ENCODE peak calls at places on chromosomes 6 and 20, in eight cellular contexts. One of them, this sample, is unnamed.

GRCh38 chr20:7742479-7742878 is 197.8 kb downstream of the HAO1 start:
- DNase-seq in spleen: no peak
- DNase-seq in right lobe of liver: no peak
- DNase-seq in heart left ventricle: no peak
- DNase-seq in ovary: no peak
- DNase-seq in HCT116: no peak
- DNase-seq in IMR-90: peak
- DNase-seq in body of pancreas: peak
- DNase-seq in this sample: no peak

GRCh38 chr20:43979576-43979975 is 64.9 kb downstream of the TOX2 start:
- DNase-seq in spleen: no peak
- DNase-seq in right lobe of liver: no peak
- DNase-seq in heart left ventricle: no peak
- DNase-seq in ovary: no peak
- DNase-seq in HCT116: no peak
- DNase-seq in IMR-90: no peak
- DNase-seq in body of pancreas: no peak
- DNase-seq in this sample: no peak

GRCh38 chr6:90425161-90425641 is 128.6 kb upstream of the BACH2 start:
- DNase-seq in spleen: no peak
- DNase-seq in right lobe of liver: no peak
- DNase-seq in heart left ventricle: no peak
- DNase-seq in ovary: no peak
- DNase-seq in HCT116: no peak
- DNase-seq in IMR-90: no peak
- DNase-seq in body of pancreas: no peak
- DNase-seq in this sample: no peak

GRCh38 chr20:44976698-44977097 is 10.4 kb downstream of the STK4 start:
- DNase-seq in spleen: no peak
- DNase-seq in right lobe of liver: no peak
- DNase-seq in heart left ventricle: no peak
- DNase-seq in ovary: no peak
- DNase-seq in HCT116: no peak
- DNase-seq in IMR-90: no peak
- DNase-seq in body of pancreas: no peak
- DNase-seq in this sample: no peak

GRCh38 chr6:38567436-38567835 is 72.3 kb downstream of the BTBD9 start:
- DNase-seq in spleen: no peak
- DNase-seq in right lobe of liver: no peak
- DNase-seq in heart left ventricle: peak
- DNase-seq in ovary: peak
- DNase-seq in HCT116: peak
- DNase-seq in IMR-90: peak
- DNase-seq in body of pancreas: peak
- DNase-seq in this sample: peak

GRCh38 chr20:32062776-32063170 is 10.7 kb downstream of the HCK start:
- DNase-seq in spleen: peak
- DNase-seq in right lobe of liver: peak
- DNase-seq in heart left ventricle: peak
- DNase-seq in ovary: no peak
- DNase-seq in HCT116: no peak
- DNase-seq in IMR-90: no peak
- DNase-seq in body of pancreas: no peak
- DNase-seq in this sample: no peak

GRCh38 chr6:15244605-15245360 is 1.1 kb upstream of the JARID2 start:
- DNase-seq in spleen: peak
- DNase-seq in right lobe of liver: peak
- DNase-seq in heart left ventricle: peak
- DNase-seq in ovary: peak
- DNase-seq in HCT116: no peak
- DNase-seq in IMR-90: peak
- DNase-seq in body of pancreas: peak
- DNase-seq in this sample: peak

GRCh38 chr20:13068336-13068735 is 59.6 kb downstream of the SPTLC3 start:
- DNase-seq in spleen: no peak
- DNase-seq in right lobe of liver: no peak
- DNase-seq in heart left ventricle: no peak
- DNase-seq in ovary: no peak
- DNase-seq in HCT116: no peak
- DNase-seq in IMR-90: no peak
- DNase-seq in body of pancreas: no peak
- DNase-seq in this sample: no peak

GRCh38 chr6:81263531-81264168 is 488.8 kb downstream of the TENT5A start:
- DNase-seq in spleen: peak
- DNase-seq in right lobe of liver: no peak
- DNase-seq in heart left ventricle: no peak
- DNase-seq in ovary: no peak
- DNase-seq in HCT116: no peak
- DNase-seq in IMR-90: no peak
- DNase-seq in body of pancreas: no peak
- DNase-seq in this sample: no peak

GRCh38 chr6:28982476-28983266 is 22.4 kb downstream of the ZNF311 start:
- DNase-seq in spleen: no peak
- DNase-seq in right lobe of liver: no peak
- DNase-seq in heart left ventricle: no peak
- DNase-seq in ovary: peak
- DNase-seq in HCT116: no peak
- DNase-seq in IMR-90: peak
- DNase-seq in body of pancreas: no peak
- DNase-seq in this sample: no peak

DNA sequence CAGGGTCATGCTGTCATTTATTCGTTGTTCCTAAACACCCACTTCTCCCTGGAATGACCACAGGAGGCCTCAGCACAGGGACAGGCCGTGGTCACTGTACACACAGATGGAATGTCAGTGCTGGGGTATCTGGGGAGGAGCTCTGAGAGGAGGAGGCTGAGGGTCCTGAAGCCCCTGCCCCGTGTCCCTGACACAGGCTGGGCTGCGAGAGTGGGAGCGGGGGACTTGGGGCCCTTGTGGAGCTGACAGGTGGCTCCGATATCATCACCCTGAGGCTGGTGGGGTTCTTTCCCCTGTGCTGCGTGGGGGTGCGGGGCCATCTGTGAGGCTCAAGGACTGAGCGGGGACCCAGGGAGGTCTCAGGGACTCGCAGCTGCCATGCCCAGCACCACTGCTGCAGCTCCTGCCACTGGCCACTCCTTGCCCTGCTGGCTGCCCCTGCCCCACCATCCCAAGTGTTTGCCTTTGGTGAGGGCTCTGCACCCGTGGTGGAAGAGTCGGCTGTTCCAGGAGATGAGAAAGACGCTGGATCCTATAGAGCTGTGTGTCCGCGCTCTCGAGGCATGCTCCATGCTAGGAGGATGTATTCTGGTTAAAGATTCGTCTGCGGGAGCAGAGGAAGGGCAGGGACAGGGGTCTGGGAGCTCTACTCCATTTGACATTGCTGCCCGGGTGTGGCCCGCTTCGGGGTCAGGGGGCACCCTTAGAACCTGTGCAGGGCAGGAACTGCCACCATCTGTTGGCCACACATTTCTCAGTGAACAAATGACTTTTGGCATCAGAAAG is 18.9 kb downstream of the NPEPL1 start:
- DNase-seq in spleen: no peak
- DNase-seq in right lobe of liver: peak
- DNase-seq in heart left ventricle: peak
- DNase-seq in ovary: no peak
- DNase-seq in HCT116: no peak
- DNase-seq in IMR-90: no peak
- DNase-seq in body of pancreas: peak
- DNase-seq in this sample: peak
- TF ChIP-seq POLR2A in spleen: no peak
- TF ChIP-seq POLR2A in right lobe of liver: no peak
- TF ChIP-seq POLR2A in heart left ventricle: no peak
- TF ChIP-seq POLR2A in ovary: no peak
- TF ChIP-seq POLR2A in HCT116: no peak
- TF ChIP-seq POLR2A in IMR-90: no peak
- TF ChIP-seq POLR2A in body of pancreas: no peak
- TF ChIP-seq POLR2A in this sample: no peak

GRCh38 chr6:54574671-54575070 is 266.4 kb downstream of the TINAG start:
- DNase-seq in spleen: no peak
- DNase-seq in right lobe of liver: no peak
- DNase-seq in heart left ventricle: no peak
- DNase-seq in ovary: no peak
- DNase-seq in HCT116: no peak
- DNase-seq in IMR-90: no peak
- DNase-seq in body of pancreas: no peak
- DNase-seq in this sample: no peak
- H3K27ac ChIP-seq in spleen: no peak
- H3K27ac ChIP-seq in right lobe of liver: no peak
- H3K27ac ChIP-seq in heart left ventricle: no peak
- H3K27ac ChIP-seq in ovary: no peak
- H3K27ac ChIP-seq in HCT116: no peak
- H3K27ac ChIP-seq in IMR-90: no peak
- H3K27ac ChIP-seq in body of pancreas: no peak
- H3K27ac ChIP-seq in this sample: no peak

GRCh38 chr6:126107475-126108121 is 121.3 kb downstream of the TRMT11 start:
- DNase-seq in spleen: no peak
- DNase-seq in right lobe of liver: no peak
- DNase-seq in heart left ventricle: no peak
- DNase-seq in ovary: no peak
- DNase-seq in HCT116: no peak
- DNase-seq in IMR-90: no peak
- DNase-seq in body of pancreas: no peak
- DNase-seq in this sample: no peak

GRCh38 chr6:126113261-126113660 is 126.9 kb downstream of the TRMT11 start:
- DNase-seq in spleen: no peak
- DNase-seq in right lobe of liver: no peak
- DNase-seq in heart left ventricle: no peak
- DNase-seq in ovary: no peak
- DNase-seq in HCT116: no peak
- DNase-seq in IMR-90: no peak
- DNase-seq in body of pancreas: no peak
- DNase-seq in this sample: no peak

GRCh38 chr6:126112171-126112632 is 125.9 kb downstream of the TRMT11 start:
- DNase-seq in spleen: no peak
- DNase-seq in right lobe of liver: no peak
- DNase-seq in heart left ventricle: no peak
- DNase-seq in ovary: no peak
- DNase-seq in HCT116: no peak
- DNase-seq in IMR-90: peak
- DNase-seq in body of pancreas: no peak
- DNase-seq in this sample: no peak

DNA sequence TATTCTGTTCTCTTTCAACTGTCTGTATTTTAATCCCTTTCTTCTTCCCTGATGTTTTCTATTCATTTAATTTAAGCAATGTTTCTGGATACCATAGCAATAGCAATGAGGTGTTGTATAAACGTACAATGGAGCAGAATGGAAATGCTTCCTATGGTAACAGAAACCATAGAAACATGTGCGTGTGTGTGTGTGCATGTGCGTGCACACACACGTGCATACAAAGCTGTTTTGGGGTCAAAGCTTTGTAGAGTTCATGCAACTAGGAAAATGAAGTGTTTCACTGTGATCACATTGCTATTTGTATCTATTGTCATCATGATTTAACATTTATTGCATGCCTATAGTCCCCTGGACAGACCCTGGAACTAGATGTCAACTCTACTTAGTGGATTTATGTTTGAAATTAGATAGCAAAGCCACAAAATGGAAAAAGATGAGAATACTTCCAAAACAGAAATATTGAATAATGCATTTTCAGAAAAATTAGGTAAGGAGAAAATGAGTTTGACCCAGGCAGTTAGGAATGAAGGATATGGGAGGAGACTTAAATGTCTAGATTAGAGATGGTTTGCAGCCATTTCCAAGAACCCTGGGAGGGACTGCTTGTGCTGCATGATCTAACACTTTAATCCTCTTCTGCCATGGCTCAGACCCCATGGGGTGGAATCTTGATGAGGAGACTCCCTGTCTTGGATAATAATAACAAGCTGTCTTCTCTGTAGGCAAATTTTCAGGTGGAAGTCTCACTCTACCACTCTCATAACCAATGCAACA is 124.3 kb downstream of the TRMT11 start:
- DNase-seq in spleen: no peak
- DNase-seq in right lobe of liver: no peak
- DNase-seq in heart left ventricle: no peak
- DNase-seq in ovary: no peak
- DNase-seq in HCT116: no peak
- DNase-seq in IMR-90: no peak
- DNase-seq in body of pancreas: no peak
- DNase-seq in this sample: no peak
- TF ChIP-seq POLR2A in spleen: no peak
- TF ChIP-seq POLR2A in right lobe of liver: no peak
- TF ChIP-seq POLR2A in heart left ventricle: no peak
- TF ChIP-seq POLR2A in ovary: no peak
- TF ChIP-seq POLR2A in HCT116: no peak
- TF ChIP-seq POLR2A in IMR-90: no peak
- TF ChIP-seq POLR2A in body of pancreas: no peak
- TF ChIP-seq POLR2A in this sample: no peak

GRCh38 chr6:119313937-119314893 is 35.3 kb downstream of the MAN1A1 start:
- DNase-seq in spleen: no peak
- DNase-seq in right lobe of liver: no peak
- DNase-seq in heart left ventricle: no peak
- DNase-seq in ovary: no peak
- DNase-seq in HCT116: no peak
- DNase-seq in IMR-90: no peak
- DNase-seq in body of pancreas: no peak
- DNase-seq in this sample: no peak
- H3K27ac ChIP-seq in spleen: peak
- H3K27ac ChIP-seq in right lobe of liver: peak
- H3K27ac ChIP-seq in heart left ventricle: peak
- H3K27ac ChIP-seq in ovary: no peak
- H3K27ac ChIP-seq in HCT116: peak
- H3K27ac ChIP-seq in IMR-90: no peak
- H3K27ac ChIP-seq in body of pancreas: peak
- H3K27ac ChIP-seq in this sample: no peak

GRCh38 chr20:24862186-24862585 is 86.9 kb upstream of the CST7 start:
- DNase-seq in spleen: no peak
- DNase-seq in right lobe of liver: no peak
- DNase-seq in heart left ventricle: no peak
- DNase-seq in ovary: no peak
- DNase-seq in HCT116: no peak
- DNase-seq in IMR-90: no peak
- DNase-seq in body of pancreas: no peak
- DNase-seq in this sample: no peak
- TF ChIP-seq POLR2A in spleen: no peak
- TF ChIP-seq POLR2A in right lobe of liver: no peak
- TF ChIP-seq POLR2A in heart left ventricle: no peak
- TF ChIP-seq POLR2A in ovary: no peak
- TF ChIP-seq POLR2A in HCT116: no peak
- TF ChIP-seq POLR2A in IMR-90: no peak
- TF ChIP-seq POLR2A in body of pancreas: no peak
- TF ChIP-seq POLR2A in this sample: no peak

GRCh38 chr6:128487055-128487454 is 33.3 kb downstream of the PTPRK start:
- DNase-seq in spleen: no peak
- DNase-seq in right lobe of liver: no peak
- DNase-seq in heart left ventricle: no peak
- DNase-seq in ovary: no peak
- DNase-seq in HCT116: no peak
- DNase-seq in IMR-90: no peak
- DNase-seq in body of pancreas: no peak
- DNase-seq in this sample: no peak
- H3K27ac ChIP-seq in spleen: no peak
- H3K27ac ChIP-seq in right lobe of liver: no peak
- H3K27ac ChIP-seq in heart left ventricle: no peak
- H3K27ac ChIP-seq in ovary: no peak
- H3K27ac ChIP-seq in HCT116: no peak
- H3K27ac ChIP-seq in IMR-90: no peak
- H3K27ac ChIP-seq in body of pancreas: no peak
- H3K27ac ChIP-seq in this sample: no peak